ENCODE peak calls at places on chromosomes 11 and 22, in four cellular contexts. V is brain microvascular endothelial cell, A is AG04449, T is fibroblast of mammary gland. P is an unnamed sample.

GRCh38 chr22:25702046-25702445 is 39.9 kb upstream of the MYO18B start:
- DNase-seq in V (no peak), A (no peak), T (peak; percentile 51), P (peak; percentile 50)

GRCh38 chr11:1276866-1277615 is 32.4 kb downstream of the TOLLIP start:
- DNase-seq in V (no peak), A (no peak), T (no peak), P (no peak)

GRCh38 chr22:43226368-43226979 is 39.5 kb upstream of the TTLL12 start:
- DNase-seq in V (peak; percentile 9), A (no peak), T (no peak), P (peak; percentile 5)

GRCh38 chr11:16430674-16431073 is 74.3 kb upstream of the SOX6 start:
- DNase-seq in V (no peak), A (no peak), T (no peak), P (no peak)

GRCh38 chr11:17744151-17744940 is 9.8 kb downstream of the KCNC1 start:
- DNase-seq in V (no peak), A (no peak), T (peak; percentile 33), P (peak; percentile 15)

GRCh38 chr11:119222308-119222707 is 16.2 kb downstream of the CBL start:
- DNase-seq in V (peak; percentile 5), A (no peak), T (peak; percentile 69), P (peak; percentile 58)

GRCh38 chr11:116731097-116731761 is 41.6 kb downstream of the BUD13 start:
- DNase-seq in V (no peak), A (no peak), T (no peak), P (peak; percentile 45)

GRCh38 chr22:40635940-40636379 is 559 bp downstream of the MRTFA start:
- DNase-seq in V (no peak), A (no peak), T (no peak), P (no peak)

GRCh38 chr11:93537022-93537421 is 6.2 kb downstream of the SMCO4 start:
- DNase-seq in V (no peak), A (no peak), T (no peak), P (no peak)

GRCh38 chr11:56509439-56509838 is 18.3 kb upstream of the OR5M8 start:
- DNase-seq in V (no peak), A (no peak), T (no peak), P (no peak)

GRCh38 chr11:3345736-3346135 is 33.2 kb downstream of the ZNF195 start:
- DNase-seq in V (no peak), A (no peak), T (no peak), P (no peak)

GRCh38 chr11:105000797-105001196 is 22.2 kb downstream of the CASP5 start:
- DNase-seq in V (no peak), A (no peak), T (peak; percentile 14), P (no peak)

GRCh38 chr11:95791385-95792033 is 1.2 kb downstream of the CEP57 start:
- DNase-seq in V (no peak), A (no peak), T (no peak), P (no peak)

GRCh38 chr22:50610041-50610451 is 9.5 kb downstream of the MAPK8IP2 start:
- DNase-seq in V (no peak), A (no peak), T (no peak), P (no peak)

GRCh38 chr22:20916916-20917810 is at the start of gene CRKL:
- DNase-seq in V (peak; percentile 94), A (peak; percentile 60), T (peak; percentile 96), P (peak; percentile 98)

GRCh38 chr11:2931771-2932738 is 2.8 kb upstream of the PHLDA2 start:
- DNase-seq in V (no peak), A (no peak), T (no peak), P (no peak)

GRCh38 chr11:67372993-67373915 is at the start of gene CLCF1:
- DNase-seq in V (peak; percentile 80), A (no peak), T (peak; percentile 85), P (peak; percentile 91)

GRCh38 chr11:38718049-38718448 is 2120.0 kb upstream of the RAG2 start:
- DNase-seq in V (no peak), A (no peak), T (no peak), P (no peak)

GRCh38 chr11:106280041-106280440 is 202.6 kb downstream of the AASDHPPT start:
- DNase-seq in V (no peak), A (no peak), T (no peak), P (no peak)

GRCh38 chr11:40387240-40387980 is 1072.0 kb downstream of the LRRC4C start:
- DNase-seq in V (no peak), A (no peak), T (no peak), P (no peak)

DNA sequence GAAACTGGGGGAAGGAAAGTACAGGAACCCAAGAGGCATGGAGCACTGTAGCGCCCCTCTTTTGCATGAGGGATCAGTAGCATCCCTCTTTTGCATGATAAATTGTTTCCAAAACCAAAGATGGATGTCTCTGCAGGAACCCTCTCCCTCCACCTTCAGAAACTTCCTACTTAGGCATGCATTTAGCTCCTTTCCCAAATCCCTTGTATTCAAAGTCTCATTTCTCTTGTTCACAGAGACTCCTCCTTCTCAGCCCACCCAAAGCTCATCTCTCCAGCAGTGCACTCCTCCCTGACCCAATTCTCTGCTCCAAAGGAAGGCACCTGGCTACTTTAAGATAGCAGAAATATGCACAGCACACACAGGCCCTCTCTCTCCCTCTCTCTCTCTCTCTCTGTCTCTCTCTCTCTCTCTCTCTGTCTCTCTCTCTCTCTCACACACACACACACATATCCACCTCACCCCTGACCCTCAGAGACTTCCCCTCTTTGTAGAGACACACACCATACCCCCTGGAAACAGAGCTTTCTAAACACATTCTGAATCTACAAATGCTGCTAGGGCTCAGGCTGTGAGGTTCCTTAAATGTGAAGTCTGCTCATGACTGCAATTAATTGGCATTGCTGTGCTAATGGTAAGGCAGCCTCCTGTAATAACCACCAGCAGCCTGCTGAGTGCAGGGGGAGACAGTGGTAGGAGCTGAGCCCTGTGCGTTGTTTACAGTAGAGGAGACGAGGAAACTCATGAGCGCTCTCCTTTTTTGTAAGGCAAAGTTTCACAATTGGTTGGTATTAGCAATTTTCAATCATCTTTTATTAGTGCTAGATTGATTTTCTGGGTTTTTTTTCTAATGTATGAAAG is 519.6 kb downstream of the NTM start:
- DNase-seq in V (no peak), A (no peak), T (no peak), P (peak; percentile 45)
- TF ChIP-seq CTCF in V (peak; percentile 51), A (peak; percentile 19), T (no peak), P (peak; percentile 20)

DNA sequence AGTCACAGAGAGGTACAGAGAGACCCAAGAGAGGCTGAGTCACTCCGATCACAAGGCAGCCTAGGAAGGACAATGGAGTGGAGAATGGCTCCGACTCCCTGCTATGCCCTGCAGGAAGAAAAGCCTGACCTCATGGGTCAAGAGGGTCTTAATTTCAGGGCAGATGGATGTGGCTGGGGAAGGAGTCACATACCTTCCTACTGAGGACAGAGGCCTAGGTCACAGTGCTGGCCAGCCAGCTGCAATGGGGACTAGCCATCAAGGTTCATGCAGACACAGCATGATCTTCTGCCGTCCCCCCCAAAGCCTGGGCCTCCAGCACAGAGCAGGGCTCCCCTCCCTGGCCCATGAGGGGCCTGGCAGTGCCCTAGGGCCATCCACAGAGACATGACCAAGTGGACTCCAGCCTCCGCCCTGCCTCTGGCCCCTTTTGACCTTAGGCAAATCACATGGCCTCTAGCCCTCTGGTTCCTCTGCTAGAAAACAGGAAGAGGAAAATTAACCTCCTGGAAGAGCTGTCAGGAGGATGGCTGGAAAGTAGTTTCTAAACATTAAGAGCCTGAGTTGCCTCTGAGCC is 1.8 kb downstream of the ARRB1 start:
- DNase-seq in V (no peak), A (no peak), T (no peak), P (no peak)
- H3K4me3 ChIP-seq in V (no peak overlapping the region), A (no peak overlapping the region), T (no peak overlapping the region), P (no peak overlapping the region)

GRCh38 chr11:64996327-64996709 is 453 bp downstream of the BATF2 start:
- DNase-seq in V (no peak), A (no peak), T (no peak), P (no peak)

GRCh38 chr11:64998141-64998540 is 1.4 kb upstream of the BATF2 start:
- DNase-seq in V (no peak), A (no peak), T (no peak), P (no peak)

GRCh38 chr11:64998690-64999431 is 2.1 kb upstream of the BATF2 start:
- DNase-seq in V (no peak), A (no peak), T (no peak), P (no peak)

GRCh38 chr11:64994318-64994717 is 2.5 kb downstream of the BATF2 start:
- DNase-seq in V (no peak), A (no peak), T (no peak), P (no peak)

DNA sequence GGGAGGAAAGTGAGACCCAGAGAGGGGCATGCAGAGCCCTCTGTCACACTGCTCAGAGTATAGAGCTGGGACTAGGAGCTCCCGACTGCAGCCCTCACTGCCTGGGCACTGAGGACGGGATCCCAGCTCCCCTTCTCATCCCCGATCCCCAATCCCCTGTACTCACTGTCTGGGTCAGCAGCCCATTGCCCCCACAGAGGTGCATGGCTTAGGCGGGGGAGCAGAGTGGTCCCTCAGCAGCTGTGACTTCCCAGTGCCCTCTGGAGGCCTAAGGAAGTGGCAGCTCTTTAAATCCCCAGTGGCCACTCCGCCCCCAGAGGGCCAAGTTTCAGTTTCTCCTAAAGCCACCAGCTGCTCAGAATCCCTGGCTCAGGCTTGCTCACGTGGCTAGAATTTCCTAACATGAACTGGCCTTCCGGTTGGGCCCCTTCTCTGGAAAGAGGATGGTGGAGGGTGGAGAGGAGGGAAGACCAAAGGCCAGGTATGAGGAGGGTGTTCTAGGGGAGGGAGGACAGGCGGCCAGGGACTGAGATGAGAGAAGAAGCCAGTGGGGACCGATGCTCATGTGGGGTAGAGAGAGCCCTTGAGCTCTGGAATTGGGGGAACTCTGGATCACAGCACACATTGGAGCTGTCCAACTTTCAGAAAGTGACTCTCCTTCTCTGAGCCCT is at the start of gene BATF2:
- DNase-seq in V (peak; percentile 57), A (no peak), T (peak; percentile 60), P (peak; percentile 39)
- TF ChIP-seq CTCF in V (peak; percentile 68), A (peak; percentile 52), T (peak; percentile 27), P (peak; percentile 47)

GRCh38 chr11:65592840-65593517 is 2.6 kb downstream of the KCNK7 start:
- DNase-seq in V (no peak), A (no peak), T (no peak), P (no peak)

GRCh38 chr11:65589444-65590239 is 6.0 kb downstream of the KCNK7 start:
- DNase-seq in V (no peak), A (no peak), T (no peak), P (no peak)

GRCh38 chr11:65593518-65594414 is 1.8 kb downstream of the KCNK7 start:
- DNase-seq in V (no peak), A (no peak), T (no peak), P (no peak)

GRCh38 chr11:65590240-65590738 is 5.3 kb downstream of the KCNK7 start:
- DNase-seq in V (no peak), A (no peak), T (no peak), P (no peak)

DNA sequence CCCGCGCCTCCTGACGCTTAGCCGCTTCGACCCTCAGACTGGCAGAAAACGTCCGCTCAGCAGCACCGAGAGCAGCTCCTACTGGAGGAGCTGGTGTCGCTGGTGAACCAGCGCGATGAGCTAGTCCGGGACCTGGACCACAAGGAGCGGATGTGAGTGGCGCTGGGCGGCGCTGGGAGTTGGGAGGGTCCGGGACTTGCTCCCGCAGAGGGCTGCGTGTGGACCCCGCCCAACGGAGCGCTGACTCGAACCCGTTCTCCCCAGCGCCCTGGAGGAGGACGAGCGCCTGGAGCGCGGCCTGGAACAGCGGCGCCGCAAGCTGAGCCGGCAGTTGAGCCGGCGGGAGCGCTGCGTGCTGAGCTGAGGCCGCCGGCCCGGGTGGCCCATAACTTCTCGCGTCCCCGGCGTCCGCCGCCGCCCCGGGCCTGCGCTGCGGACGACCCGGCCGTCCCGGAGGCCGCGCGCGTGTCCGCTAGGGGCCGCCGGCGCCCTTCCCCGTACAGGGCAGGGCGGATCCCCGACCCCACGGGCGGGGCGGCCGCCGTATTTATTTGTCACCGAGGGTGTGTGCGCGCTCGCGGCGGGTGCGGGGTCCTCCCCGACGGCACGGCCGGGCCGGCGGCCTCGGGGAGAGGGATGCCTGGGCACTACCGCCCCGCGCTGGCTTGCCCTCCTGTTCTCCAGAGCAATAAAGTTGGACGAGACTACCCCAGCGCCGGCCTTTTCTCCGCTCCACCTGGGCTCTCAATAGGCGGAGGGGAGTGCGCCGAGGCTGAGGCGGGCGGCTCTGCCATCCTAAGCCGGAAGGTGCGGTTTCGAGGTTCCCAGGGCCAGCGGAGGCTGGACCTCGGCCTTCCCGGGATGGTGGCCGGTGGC is 3.4 kb downstream of the KCNK7 start:
- DNase-seq in V (no peak), A (no peak), T (peak; percentile 69), P (peak; percentile 83)
- H3K4me3 ChIP-seq in V (peak overlapping the region; percentile 26), A (no peak overlapping the region), T (no peak overlapping the region), P (peak overlapping the region; percentile 22)

P was measured in astrocyte of the spinal cord.